ENCODE peak calls at places on chromosomes 4 and X, in ten cellular contexts. J is neural crest cell; W is stimulated activated CD4-positive, alpha-beta T cell treated with anti-CD3 and anti-CD28 coated beads, Interleukin-15, amount 100 ng/mL, for 24 hours; M is glomerular endothelial cell; X is HFFc6; T is left ventricle myocardium superior; A is activated CD4-positive, alpha-beta T cell treated with anti-CD3 and anti-CD28 coated beads for 1 hour; P is KBM-7; V is stimulated activated CD8-positive, alpha-beta memory T cell treated with anti-CD3 and anti-CD28 coated beads, Interleukin-4, amount 100 ng/mL, for 1 hour; Q is nephron progenitor cell. R is an unnamed sample.

GRCh38 chr4:145709336-145709735 is 29.4 kb downstream of the C4orf51 start:
- DNase-seq in M (no peak), A (no peak), T (no peak), V (no peak), J (no peak), X (no peak), P (no peak), W (no peak), Q (no peak), R (no peak)

GRCh38 chr4:3791256-3791655 is 25.1 kb downstream of the ADRA2C start:
- DNase-seq in Q (no peak), J (no peak), A (no peak), X (no peak), V (no peak), M (no peak), T (no peak), W (no peak), P (no peak), R (no peak)

GRCh38 chr4:182556576-182556975 is 313.4 kb downstream of the TENM3 start:
- DNase-seq in M (no peak), X (peak), P (no peak), V (no peak), W (no peak), A (no peak), T (no peak), Q (no peak), J (no peak), R (no peak)

GRCh38 chr4:5460106-5460801 is 248.1 kb downstream of the EVC2 start:
- DNase-seq in Q (peak), A (no peak), J (peak), M (peak), W (peak), V (no peak), T (peak), X (no peak), P (peak), R (peak)

GRCh38 chr4:108483077-108483476 is 137.3 kb upstream of the RPL34 start:
- DNase-seq in V (no peak), T (no peak), Q (no peak), X (no peak), P (no peak), M (no peak), W (peak), A (no peak), J (no peak), R (peak)

GRCh38 chr4:104901438-104901837 is 245.2 kb upstream of the TET2 start:
- DNase-seq in T (no peak), J (no peak), W (no peak), P (peak), M (no peak), V (no peak), A (no peak), X (no peak), Q (no peak), R (no peak)

GRCh38 chr4:2818351-2818939 is 25.2 kb upstream of the ADD1 start:
- DNase-seq in V (no peak), A (no peak), X (no peak), T (peak), Q (peak), W (peak), M (no peak), P (no peak), J (peak), R (no peak)

GRCh38 chr4:186485621-186486062 is 69.7 kb downstream of the MTNR1A start:
- DNase-seq in V (no peak), W (no peak), X (peak), Q (peak), T (peak), J (peak), A (no peak), M (no peak), P (no peak), R (no peak)

GRCh38 chrX:46572295-46572936 is 1.1 kb upstream of the CHST7 start:
- DNase-seq in X (no peak), A (no peak), P (peak), W (peak), M (no peak), V (no peak), T (no peak), Q (no peak), J (no peak), R (peak)

GRCh38 chrX:2933125-2933900 is 4.2 kb upstream of the ARSD start:
- DNase-seq in A (no peak), V (no peak), X (no peak), W (no peak), J (no peak), T (no peak), M (no peak), Q (no peak), P (peak), R (no peak)

GRCh38 chr4:53986062-53986461 is 78.3 kb downstream of the CHIC2 start:
- DNase-seq in T (no peak), M (no peak), Q (no peak), V (no peak), W (no peak), P (no peak), A (no peak), J (no peak), X (no peak), R (no peak)

GRCh38 chr4:169791064-169791463 is 33.3 kb upstream of the HPF1 start:
- DNase-seq in X (no peak), A (no peak), M (no peak), W (no peak), V (no peak), Q (no peak), T (no peak), J (no peak), P (no peak), R (no peak)

GRCh38 chr4:126004936-126005335 is 690.2 kb downstream of the FAT4 start:
- DNase-seq in A (no peak), Q (no peak), P (no peak), W (no peak), V (no peak), M (no peak), X (peak), J (no peak), T (no peak), R (no peak)

GRCh38 chrX:51641421-51642021 is 22.8 kb upstream of the CENPVL3 start:
- DNase-seq in J (peak), T (no peak), A (no peak), P (peak), Q (peak), V (no peak), M (peak), X (peak), W (peak), R (no peak)

GRCh38 chr4:152462715-152463114 is 73.2 kb downstream of the FBXW7 start:
- DNase-seq in W (no peak), X (no peak), A (no peak), T (no peak), M (no peak), P (no peak), V (no peak), J (no peak), Q (no peak), R (no peak)

GRCh38 chrX:103464071-103464773 is 55.1 kb downstream of the RAB40A start:
- DNase-seq in A (no peak), J (peak), Q (peak), P (peak), W (peak), M (no peak), X (peak), T (no peak), V (no peak), R (peak)

GRCh38 chrX:39907964-39908616 is 189.7 kb downstream of the BCOR start:
- DNase-seq in Q (no peak), J (no peak), P (no peak), X (peak), M (peak), A (no peak), T (peak), V (no peak), W (peak), R (peak)

GRCh38 chrX:109774706-109775105 is 41.6 kb upstream of the ACSL4 start:
- DNase-seq in V (no peak), M (no peak), W (no peak), Q (no peak), X (peak), J (no peak), P (no peak), A (no peak), T (no peak), R (peak)

GRCh38 chr4:139144161-139144859 is 32.7 kb downstream of the ELF2 start:
- DNase-seq in X (peak), M (no peak), J (no peak), T (peak), A (no peak), Q (peak), W (no peak), V (no peak), P (peak), R (no peak)

GRCh38 chr4:128709268-128709667 is 100.2 kb upstream of the JADE1 start:
- DNase-seq in P (peak), T (no peak), Q (no peak), A (no peak), V (no peak), M (no peak), X (no peak), W (peak), J (no peak), R (no peak)

GRCh38 chr4:1375761-1376322 is 28.8 kb downstream of the UVSSA start:
- DNase-seq in W (no peak), V (no peak), M (no peak), J (no peak), T (no peak), A (no peak), P (no peak), X (no peak), Q (no peak), R (no peak)

GRCh38 chrX:155611302-155611701 is 1.4 kb downstream of the TMLHE start:
- DNase-seq in Q (no peak), X (no peak), V (no peak), M (no peak), T (peak), A (no peak), P (peak), J (no peak), W (no peak), R (no peak)

GRCh38 chrX:21004835-21005234 is 369.4 kb upstream of the CNKSR2 start:
- DNase-seq in J (no peak), A (no peak), V (no peak), T (no peak), X (no peak), M (no peak), Q (no peak), P (no peak), W (no peak), R (no peak)